ENCODE peak calls at places on chromosomes 7 and 10, in six cellular contexts. Z is IMR-90, N is mesendoderm, H is H9, E is mesenchymal stem cell, D is H1. M is an unnamed sample.

GRCh38 chr7:143979359-143979758 is 20.8 kb upstream of the OR6B1 start:
- DNase-seq in Z (peak; percentile 54), N (peak; percentile 33), H (no peak), E (peak; percentile 22), D (no peak), M (no peak)

GRCh38 chr7:48455363-48455762 is 284.1 kb downstream of the ABCA13 start:
- DNase-seq in Z (no peak), N (no peak), H (no peak), E (no peak), D (no peak), M (no peak)

GRCh38 chr10:114577133-114577532 is 80.9 kb downstream of the ABLIM1 start:
- DNase-seq in Z (peak; percentile 93), N (peak; percentile 24), H (no peak), E (peak; percentile 65), D (no peak), M (no peak)

GRCh38 chr10:71086439-71087080 is 125.8 kb upstream of the UNC5B start:
- DNase-seq in Z (no peak), N (no peak), H (no peak), E (no peak), D (peak; percentile 29), M (no peak)

GRCh38 chr7:93894966-93895650 is 4.6 kb upstream of the TFPI2 start:
- DNase-seq in Z (no peak), N (no peak), H (no peak), E (no peak), D (no peak), M (no peak)

GRCh38 chr10:117499248-117500105 is 43.1 kb upstream of the EMX2 start:
- DNase-seq in Z (no peak), N (no peak), H (no peak), E (no peak), D (no peak), M (no peak)

GRCh38 chr7:71633571-71634008 is 501.6 kb downstream of the GALNT17 start:
- DNase-seq in Z (peak; percentile 3), N (peak; percentile 98), H (peak; percentile 75), E (peak; percentile 88), D (no peak), M (no peak)

GRCh38 chr10:126787201-126787600 is 116.7 kb upstream of the C10orf90 start:
- DNase-seq in Z (no peak), N (no peak), H (no peak), E (no peak), D (no peak), M (no peak)

GRCh38 chr7:98575878-98576277 is 41.2 kb upstream of the NPTX2 start:
- DNase-seq in Z (no peak), N (no peak), H (no peak), E (no peak), D (no peak), M (no peak)

GRCh38 chr10:110447886-110448285 is 49.8 kb upstream of the DUSP5 start:
- DNase-seq in Z (no peak), N (no peak), H (no peak), E (no peak), D (no peak), M (no peak)

GRCh38 chr10:70935125-70935625 is 46.8 kb upstream of the PCBD1 start:
- DNase-seq in Z (no peak), N (no peak), H (no peak), E (no peak), D (no peak), M (no peak)

GRCh38 chr7:19111474-19112143 is 5.8 kb downstream of the TWIST1 start:
- DNase-seq in Z (no peak), N (peak; percentile 37), H (no peak), E (no peak), D (no peak), M (peak; percentile 29)

GRCh38 chr7:137978464-137979237 is 23.2 kb downstream of the CREB3L2 start:
- DNase-seq in Z (peak; percentile 100), N (peak; percentile 47), H (no peak), E (peak; percentile 99), D (no peak), M (no peak)

GRCh38 chr7:84900215-84900614 is 286.6 kb downstream of the SEMA3D start:
- DNase-seq in Z (no peak), N (no peak), H (no peak), E (no peak), D (no peak), M (no peak)

GRCh38 chr10:69527961-69528360 is 45.3 kb downstream of the NEUROG3 start:
- DNase-seq in Z (no peak), N (no peak), H (no peak), E (no peak), D (no peak), M (no peak)

GRCh38 chr7:136870799-136871487 is 2.5 kb downstream of the CHRM2 start:
- DNase-seq in Z (no peak), N (peak; percentile 8), H (peak; percentile 26), E (peak; percentile 54), D (peak; percentile 59), M (peak; percentile 23)

GRCh38 chr10:49759787-49760551 is 2.2 kb downstream of the OGDHL start:
- DNase-seq in Z (no peak), N (peak; percentile 66), H (peak; percentile 28), E (no peak), D (no peak), M (no peak)

GRCh38 chr10:62426600-62426999 is 52.4 kb downstream of the ZNF365 start:
- DNase-seq in Z (no peak), N (peak; percentile 74), H (peak; percentile 36), E (no peak), D (no peak), M (no peak)

GRCh38 chr10:130013938-130014733 is 50.1 kb upstream of the EBF3 start:
- DNase-seq in Z (no peak), N (no peak), H (no peak), E (no peak), D (no peak), M (no peak)

GRCh38 chr10:105989995-105990394 is 1174.5 kb downstream of the SORCS1 start:
- DNase-seq in Z (no peak), N (no peak), H (no peak), E (no peak), D (no peak), M (no peak)

GRCh38 chr7:157834501-157835143 is 497.8 kb downstream of the DNAJB6 start:
- DNase-seq in Z (no peak), N (no peak), H (no peak), E (no peak), D (no peak), M (peak; percentile 27)

GRCh38 chr10:103910442-103911000 is 7.5 kb downstream of the STN1 start:
- DNase-seq in Z (no peak), N (no peak), H (no peak), E (no peak), D (no peak), M (no peak)

GRCh38 chr10:23156447-23157150 is 35.5 kb upstream of the PTF1A start:
- DNase-seq in Z (no peak), N (no peak), H (no peak), E (no peak), D (no peak), M (no peak)

GRCh38 chr10:110859206-110859946 is 12.4 kb upstream of the PDCD4 start:
- DNase-seq in Z (no peak), N (no peak), H (no peak), E (no peak), D (peak; percentile 31), M (no peak)

GRCh38 chr7:91212592-91212991 is 51.6 kb upstream of the FZD1 start:
- DNase-seq in Z (peak; percentile 70), N (no peak), H (no peak), E (no peak), D (no peak), M (no peak)

GRCh38 chr10:4051408-4052151 is 266.6 kb upstream of the KLF6 start:
- DNase-seq in Z (no peak), N (no peak), H (no peak), E (peak; percentile 43), D (no peak), M (no peak)
- H2AK5ac ChIP-seq in Z (peak overlapping the region; percentile 65), N (no peak overlapping the region), H (no peak overlapping the region), E (no peak overlapping the region), D (no peak overlapping the region), M (no peak overlapping the region)

GRCh38 chr7:128358233-128358632 is 3.3 kb downstream of the PRRT4 start:
- DNase-seq in Z (no peak), N (no peak), H (no peak), E (peak; percentile 20), D (no peak), M (no peak)
- H2AK5ac ChIP-seq in Z (no peak overlapping the region), N (no peak overlapping the region), H (no peak overlapping the region), E (no peak overlapping the region), D (no peak overlapping the region), M (no peak overlapping the region)

DNA sequence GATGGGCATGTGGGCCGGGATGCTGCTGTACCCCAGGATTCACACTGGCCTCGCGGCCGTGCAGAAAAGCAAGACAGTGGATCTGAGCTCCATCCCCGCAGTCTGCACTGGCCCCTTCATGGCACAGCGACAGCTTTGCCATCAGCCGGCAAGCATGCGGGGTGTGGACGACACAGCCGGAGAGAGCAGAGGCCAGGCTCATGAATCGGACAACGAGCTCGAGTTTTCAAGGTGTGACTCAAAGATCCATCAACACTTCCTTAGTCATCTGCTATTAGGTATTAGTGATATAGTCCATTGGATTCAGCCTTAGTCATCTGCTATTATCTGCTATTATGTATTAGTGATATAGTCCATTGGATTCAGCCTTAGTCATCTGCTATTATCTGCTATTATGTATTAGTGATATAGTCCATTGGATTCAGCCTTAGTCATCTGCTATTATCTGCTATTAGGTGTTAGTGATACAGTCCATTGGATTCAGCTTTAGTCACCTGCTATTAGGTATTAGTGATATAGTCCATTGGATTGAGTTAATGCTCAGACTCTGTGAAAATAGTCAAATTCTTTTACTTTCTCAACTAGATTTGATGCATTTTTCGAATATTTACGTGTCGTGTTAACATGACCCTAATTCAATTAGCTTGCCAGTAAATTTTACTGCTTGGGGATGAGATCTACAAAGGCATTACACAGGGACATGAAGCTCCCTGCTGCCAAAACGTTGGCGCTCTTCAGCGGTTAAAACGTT is 254.5 kb downstream of the KLF6 start:
- DNase-seq in Z (peak; percentile 68), N (no peak), H (no peak), E (no peak), D (no peak), M (no peak)
- H2AK5ac ChIP-seq in Z (peak overlapping the region; percentile 20), N (no peak overlapping the region), H (no peak overlapping the region), E (peak overlapping the region; percentile 87), D (no peak overlapping the region), M (no peak overlapping the region)

GRCh38 chr10:5620966-5621365 is 45.4 kb downstream of the ASB13 start:
- DNase-seq in Z (no peak), N (no peak), H (no peak), E (no peak), D (no peak), M (no peak)

GRCh38 chr10:5622186-5622585 is 44.2 kb downstream of the ASB13 start:
- DNase-seq in Z (no peak), N (no peak), H (no peak), E (no peak), D (no peak), M (no peak)

GRCh38 chr10:5619366-5620211 is 46.8 kb downstream of the ASB13 start:
- DNase-seq in Z (no peak), N (peak; percentile 19), H (no peak), E (no peak), D (no peak), M (no peak)

GRCh38 chr10:5618829-5619228 is 47.6 kb downstream of the ASB13 start:
- DNase-seq in Z (no peak), N (no peak), H (no peak), E (no peak), D (no peak), M (no peak)

DNA sequence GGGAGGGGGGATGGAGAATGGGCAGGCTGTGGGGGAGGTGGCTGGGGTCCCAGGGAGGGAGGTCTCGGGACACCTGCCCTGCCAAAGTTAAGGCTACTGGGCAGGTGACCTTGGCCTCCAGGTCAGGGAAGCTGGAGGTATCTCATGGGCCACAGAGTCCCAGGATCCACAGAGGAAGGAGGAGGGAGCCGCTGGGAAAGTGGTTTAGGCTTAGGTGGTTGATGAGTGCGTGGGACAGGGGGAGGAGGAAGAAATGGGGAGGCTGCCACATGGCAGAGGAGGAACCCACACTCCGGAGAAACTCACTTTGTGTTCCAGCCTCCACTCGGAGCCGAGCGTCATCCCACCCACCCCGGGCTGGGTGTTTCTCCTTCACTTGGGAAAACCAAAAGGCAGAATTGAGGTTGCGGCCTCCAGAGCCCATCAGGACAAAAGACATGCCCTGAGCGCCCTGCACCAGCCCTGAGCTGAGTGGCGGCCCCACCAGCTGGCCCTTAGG is 46.1 kb downstream of the ASB13 start:
- DNase-seq in Z (no peak), N (no peak), H (no peak), E (no peak), D (no peak), M (no peak)
- H2AK5ac ChIP-seq in Z (no peak overlapping the region), N (no peak overlapping the region), H (no peak overlapping the region), E (no peak overlapping the region), D (no peak overlapping the region), M (peak overlapping the region; percentile 51)